ENCODE peak calls at places on chromosomes 4 and X, in eight cellular contexts. I, J, Z, E, S, M, L and U are unnamed samples.

GRCh38 chr4:25098964-25099843 is 61.0 kb downstream of the SEPSECS start:
- DNase-seq in I (peak), J (no peak), Z (no peak), E (no peak), S (peak), M (peak), L (no peak), U (no peak)

GRCh38 chr4:15349426-15349825 is 78.4 kb upstream of the C1QTNF7 start:
- DNase-seq in I (no peak), J (no peak), Z (no peak), E (no peak), S (no peak), M (no peak), L (no peak), U (no peak)

GRCh38 chr4:25358515-25359275 is 18.4 kb upstream of the ANAPC4 start:
- DNase-seq in I (no peak), J (no peak), Z (no peak), E (no peak), S (no peak), M (no peak), L (no peak), U (no peak)

GRCh38 chr4:150874386-150875226 is 140.5 kb downstream of the LRBA start:
- DNase-seq in I (peak), J (no peak), Z (no peak), E (no peak), S (peak), M (no peak), L (no peak), U (no peak)

GRCh38 chr4:139835006-139835405 is 169.4 kb downstream of the MGST2 start:
- DNase-seq in I (no peak), J (no peak), Z (no peak), E (no peak), S (no peak), M (no peak), L (no peak), U (no peak)

GRCh38 chr4:155468282-155468681 is 91.5 kb upstream of the MAP9 start:
- DNase-seq in I (no peak), J (no peak), Z (no peak), E (no peak), S (no peak), M (no peak), L (no peak), U (no peak)

GRCh38 chr4:88341227-88342192 is 37.1 kb upstream of the HERC6 start:
- DNase-seq in I (peak), J (no peak), Z (no peak), E (no peak), S (no peak), M (peak), L (no peak), U (no peak)

GRCh38 chrX:111164728-111165127 is 68.7 kb downstream of the PAK3 start:
- DNase-seq in I (no peak), J (no peak), Z (no peak), E (no peak), S (no peak), M (peak), L (no peak), U (no peak)

GRCh38 chr4:4841156-4841555 is 18.3 kb upstream of the MSX1 start:
- DNase-seq in I (no peak), J (no peak), Z (no peak), E (no peak), S (no peak), M (no peak), L (no peak), U (no peak)

GRCh38 chr4:104868942-104869341 is 277.7 kb upstream of the TET2 start:
- DNase-seq in I (no peak), J (no peak), Z (no peak), E (no peak), S (no peak), M (no peak), L (peak), U (peak)

GRCh38 chrX:16196829-16197228 is 29.5 kb downstream of the MAGEB17 start:
- DNase-seq in I (no peak), J (no peak), Z (no peak), E (no peak), S (no peak), M (no peak), L (no peak), U (no peak)

GRCh38 chrX:310621-311155 is 7.9 kb downstream of the GTPBP6 start:
- DNase-seq in I (no peak), J (no peak), Z (no peak), E (no peak), S (peak), M (no peak), L (no peak), U (no peak)

GRCh38 chr4:105998210-105998609 is 102.9 kb downstream of the NPNT start:
- DNase-seq in I (no peak), J (no peak), Z (no peak), E (no peak), S (no peak), M (no peak), L (no peak), U (no peak)

GRCh38 chrX:9285342-9285771 is 179.5 kb upstream of the TBL1X start:
- DNase-seq in I (no peak), J (peak), Z (no peak), E (no peak), S (no peak), M (no peak), L (no peak), U (no peak)

GRCh38 chrX:97310373-97310772 is 426.7 kb downstream of the RPA4 start:
- DNase-seq in I (no peak), J (no peak), Z (no peak), E (no peak), S (no peak), M (peak), L (no peak), U (no peak)

GRCh38 chr4:133866328-133866699 is 335.3 kb downstream of the PABPC4L start:
- DNase-seq in I (no peak), J (no peak), Z (no peak), E (no peak), S (no peak), M (no peak), L (no peak), U (no peak)

GRCh38 chrX:130497531-130497930 is 95.7 kb downstream of the RBMX2 start:
- DNase-seq in I (no peak), J (no peak), Z (no peak), E (no peak), S (no peak), M (no peak), L (no peak), U (no peak)

GRCh38 chr4:130257271-130257670 is 1161.3 kb downstream of the C4orf33 start:
- DNase-seq in I (no peak), J (no peak), Z (no peak), E (no peak), S (no peak), M (peak), L (no peak), U (no peak)

GRCh38 chr4:134282680-134283079 is 81.1 kb upstream of the PABPC4L start:
- DNase-seq in I (no peak), J (no peak), Z (no peak), E (no peak), S (no peak), M (no peak), L (no peak), U (no peak)

GRCh38 chrX:31546130-31546529 is 474.3 kb upstream of the FTHL17 start:
- DNase-seq in I (no peak), J (no peak), Z (no peak), E (no peak), S (peak), M (no peak), L (no peak), U (no peak)

GRCh38 chr4:169649545-169650226 is 29.3 kb downstream of the CLCN3 start:
- DNase-seq in I (no peak), J (no peak), Z (no peak), E (no peak), S (peak), M (no peak), L (no peak), U (no peak)

GRCh38 chrX:1609311-1609710 is 5.5 kb upstream of the ASMT start:
- DNase-seq in I (no peak), J (no peak), Z (no peak), E (no peak), S (no peak), M (no peak), L (no peak), U (no peak)

GRCh38 chr4:87949961-87950360 is 25.6 kb upstream of the SPP1 start:
- DNase-seq in I (no peak), J (no peak), Z (no peak), E (no peak), S (no peak), M (peak), L (no peak), U (no peak)

GRCh38 chrX:129472116-129472515 is 51.2 kb downstream of the SMARCA1 start:
- DNase-seq in I (no peak), J (no peak), Z (no peak), E (no peak), S (no peak), M (no peak), L (no peak), U (no peak)

GRCh38 chr4:68673143-68673542 is 2.7 kb upstream of the UGT2B15 start:
- DNase-seq in I (no peak), J (no peak), Z (no peak), E (no peak), S (no peak), M (no peak), L (no peak), U (no peak)

GRCh38 chr4:137300776-137301175 is 231.5 kb downstream of the PCDH18 start:
- DNase-seq in I (no peak), J (no peak), Z (no peak), E (no peak), S (no peak), M (no peak), L (no peak), U (no peak)

GRCh38 chr4:122857160-122857559 is 30.5 kb downstream of the FGF2 start:
- DNase-seq in I (no peak), J (no peak), Z (no peak), E (no peak), S (no peak), M (no peak), L (no peak), U (no peak)

GRCh38 chrX:130539721-130540321 is 138.0 kb downstream of the RBMX2 start:
- DNase-seq in I (peak), J (no peak), Z (peak), E (peak), S (peak), M (peak), L (peak), U (peak)

GRCh38 chr4:82431026-82431745 is 796 bp downstream of the ENOPH1 start:
- DNase-seq in I (no peak), J (no peak), Z (peak), E (no peak), S (no peak), M (peak), L (peak), U (peak)

GRCh38 chrX:30301977-30302376 is 7.2 kb downstream of the NR0B1 start:
- DNase-seq in I (no peak), J (no peak), Z (no peak), E (no peak), S (no peak), M (peak), L (no peak), U (no peak)

GRCh38 chr4:186095406-186095805 is 9.1 kb upstream of the FAM149A start:
- DNase-seq in I (no peak), J (no peak), Z (no peak), E (no peak), S (no peak), M (no peak), L (no peak), U (no peak)